ENCODE peak calls at places on chromosomes 3 and 15, in six cellular contexts. W is ovary, Z is stomach, G is esophagus muscularis mucosa, N is HCT116, F is A549. H is an unnamed sample.

GRCh38 chr3:155321418-155321817 is 27.9 kb upstream of the STRIT1 start:
- DNase-seq in N (no peak), Z (no peak), W (no peak), G (no peak), F (no peak), H (no peak)

GRCh38 chr15:84862214-84862975 is 22.1 kb upstream of the SLC28A1 start:
- DNase-seq in Z (no peak), F (no peak), G (no peak), W (no peak), N (no peak), H (no peak)

GRCh38 chr3:66405701-66406091 is 95.1 kb downstream of the LRIG1 start:
- DNase-seq in N (no peak), F (no peak), W (no peak), G (no peak), Z (no peak), H (peak; percentile 76)

GRCh38 chr15:96262097-96262496 is 68.4 kb upstream of the NR2F2 start:
- DNase-seq in Z (no peak), W (no peak), N (no peak), F (no peak), G (no peak), H (no peak)

GRCh38 chr3:53809267-53809666 is 37.0 kb downstream of the CHDH start:
- DNase-seq in F (no peak), N (no peak), W (no peak), G (no peak), Z (no peak), H (no peak)

GRCh38 chr3:10173926-10174435 is 9.3 kb downstream of the IRAK2 start:
- DNase-seq in Z (peak; percentile 41), F (peak; percentile 62), W (no peak), G (no peak), N (no peak), H (peak; percentile 40)

GRCh38 chr3:119600732-119601131 is 3.0 kb downstream of the PLA1A start:
- DNase-seq in G (no peak), F (no peak), Z (no peak), N (peak; percentile 10), W (no peak), H (peak; percentile 39)

GRCh38 chr15:85097250-85097649 is 115.6 kb downstream of the PDE8A start:
- DNase-seq in Z (no peak), G (no peak), F (no peak), N (no peak), W (no peak), H (no peak)

GRCh38 chr3:175192536-175192935 is 333.4 kb downstream of the NAALADL2 start:
- DNase-seq in F (no peak), W (no peak), G (no peak), Z (no peak), N (peak; percentile 8), H (no peak)

GRCh38 chr3:11206316-11206715 is 52.0 kb downstream of the HRH1 start:
- DNase-seq in W (no peak), G (no peak), N (no peak), F (no peak), Z (no peak), H (no peak)

GRCh38 chr15:40936709-40937666 is 7.8 kb downstream of the DLL4 start:
- DNase-seq in G (no peak), Z (no peak), W (no peak), F (no peak), N (no peak), H (peak; percentile 71)

GRCh38 chr3:124291008-124291407 is 299.1 kb upstream of the ROPN1 start:
- DNase-seq in Z (no peak), G (peak; percentile 79), N (no peak), F (no peak), W (no peak), H (no peak)

GRCh38 chr15:36407647-36408046 is 171.8 kb upstream of the CDIN1 start:
- DNase-seq in Z (no peak), N (no peak), W (no peak), F (no peak), G (no peak), H (no peak)

GRCh38 chr15:72735111-72735510 is 48.4 kb downstream of the ADPGK start:
- DNase-seq in G (peak; percentile 4), Z (no peak), F (no peak), W (no peak), N (no peak), H (no peak)

GRCh38 chr3:58626841-58627579 is 39.6 kb downstream of the FAM3D start:
- DNase-seq in Z (no peak), W (no peak), F (no peak), G (no peak), N (no peak), H (no peak)

GRCh38 chr3:39531681-39532080 is 64.2 kb downstream of the MOBP start:
- DNase-seq in F (peak; percentile 28), G (no peak), W (no peak), Z (no peak), N (peak; percentile 21), H (no peak)

GRCh38 chr3:114649331-114649730 is 355.5 kb downstream of the TIGIT start:
- DNase-seq in W (no peak), N (peak; percentile 97), G (no peak), F (peak; percentile 13), Z (no peak), H (no peak)

GRCh38 chr3:71586810-71587242 is 3.3 kb upstream of the FOXP1 start:
- DNase-seq in G (peak; percentile 12), W (no peak), N (no peak), F (no peak), Z (no peak), H (no peak)

GRCh38 chr15:80495406-80495942 is 91.3 kb downstream of the ARNT2 start:
- DNase-seq in W (no peak), N (no peak), Z (no peak), G (no peak), F (no peak), H (no peak)

GRCh38 chr3:161348791-161349400 is 22.4 kb downstream of the SPTSSB start:
- DNase-seq in W (no peak), G (no peak), N (peak; percentile 40), F (no peak), Z (no peak), H (no peak)
- H3K27ac ChIP-seq in W (no peak overlapping the region), G (no peak overlapping the region), N (peak overlapping the region; percentile 56), F (no peak overlapping the region), Z (no peak overlapping the region), H (no peak overlapping the region)

DNA sequence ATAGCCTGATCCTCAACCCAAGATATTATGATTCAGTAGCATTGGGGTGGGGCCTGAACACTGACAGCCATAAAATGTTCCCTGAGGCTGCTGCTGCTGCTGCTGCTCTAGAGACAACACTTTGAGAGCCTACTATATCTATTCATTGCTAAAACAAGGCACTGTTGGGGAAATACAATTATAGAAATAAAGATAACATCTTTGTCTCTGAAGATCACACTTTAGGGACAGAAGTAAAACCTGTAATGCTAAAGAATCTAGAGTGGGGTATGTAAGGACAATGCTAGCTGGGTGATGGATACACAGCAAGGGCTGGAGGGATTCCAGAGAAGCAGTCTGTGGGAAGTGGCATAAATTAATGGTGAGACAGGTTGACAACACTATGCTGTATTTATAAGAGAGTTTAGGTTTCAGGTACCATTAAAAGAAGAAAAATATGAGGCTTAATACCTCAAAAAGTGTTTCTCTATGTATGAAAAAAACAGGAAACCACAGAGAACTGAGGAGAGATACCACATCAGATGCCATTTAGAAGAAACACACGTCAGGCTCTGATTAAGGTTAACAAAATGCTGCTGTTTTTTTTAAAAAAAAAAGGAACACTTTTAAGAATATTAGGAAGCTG is 115.9 kb downstream of the CBLB start:
- DNase-seq in N (no peak), G (no peak), W (no peak), F (no peak), Z (no peak), H (no peak)
- TF ChIP-seq POLR2A in N (no peak), G (no peak), W (no peak), F (no peak), Z (no peak), H (no peak)

GRCh38 chr3:111589303-111590095 is 5.6 kb downstream of the ZBED2 start:
- DNase-seq in W (no peak), F (peak; percentile 28), Z (no peak), N (no peak), G (no peak), H (no peak)

GRCh38 chr3:111590096-111590491 is 5.1 kb downstream of the ZBED2 start:
- DNase-seq in W (no peak), F (no peak), G (no peak), N (no peak), Z (no peak), H (no peak)

GRCh38 chr3:111592143-111592542 is 3.0 kb downstream of the ZBED2 start:
- DNase-seq in W (no peak), G (no peak), F (no peak), Z (no peak), N (no peak), H (no peak)

GRCh38 chr3:111592941-111593340 is 2.2 kb downstream of the ZBED2 start:
- DNase-seq in G (no peak), F (no peak), Z (no peak), N (no peak), W (no peak), H (no peak)

DNA sequence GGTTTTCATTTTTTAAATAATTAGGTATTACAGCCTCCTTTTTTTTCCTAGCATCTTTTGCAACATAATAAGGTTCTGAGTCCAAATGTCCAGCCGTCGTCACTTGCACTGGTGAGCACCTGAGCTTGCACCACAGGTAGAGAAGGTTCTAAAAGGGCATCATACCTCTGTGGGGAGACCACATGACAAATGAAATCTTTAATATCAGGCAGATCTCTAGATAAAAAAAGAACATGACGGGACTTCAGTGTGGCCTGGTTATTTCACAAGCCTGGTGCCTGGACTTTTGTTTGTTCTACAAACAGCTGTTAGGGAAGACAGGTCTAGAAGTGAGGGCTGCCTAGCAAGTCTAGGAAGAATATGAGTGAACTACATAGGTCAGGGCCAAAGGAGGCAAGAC is 3.6 kb downstream of the ZBED2 start:
- DNase-seq in G (peak; percentile 80), W (no peak), N (no peak), Z (no peak), F (no peak), H (no peak)
- H3K27ac ChIP-seq in G (no peak overlapping the region), W (no peak overlapping the region), N (peak overlapping the region; percentile 66), Z (no peak overlapping the region), F (peak overlapping the region; percentile 79), H (no peak overlapping the region)

GRCh38 chr15:90262426-90262825 is 3.0 kb upstream of the NGRN start:
- DNase-seq in N (no peak), G (no peak), Z (no peak), F (no peak), W (no peak), H (no peak)
- TF ChIP-seq POLR2A in N (no peak), G (no peak), Z (no peak), F (no peak), W (no peak), H (no peak)